ENCODE peak calls at places on chromosomes 5 and 9, in seven cellular contexts. B is astrocyte; M is ACHN; W is psoas muscle; T is stimulated activated CD8-positive, alpha-beta memory T cell treated with anti-CD3 and anti-CD28 coated beads, Interleukin-15, amount 100 ng/mL, for 1 hour; Z is RCC 7860; Y is T-cell. C is an unnamed sample.

GRCh38 chr9:69740872-69741505 is 18.8 kb downstream of the PTAR1 start:
- DNase-seq in B (no peak), M (no peak), W (no peak), T (no peak), Z (no peak), Y (no peak), C (no peak)

GRCh38 chr5:76341935-76342334 is 61.1 kb upstream of the IQGAP2 start:
- DNase-seq in B (no peak), M (no peak), W (no peak), T (no peak), Z (no peak), Y (no peak), C (no peak)

GRCh38 chr5:168600409-168600808 is 21.2 kb upstream of the PANK3 start:
- DNase-seq in B (no peak), M (no peak), W (no peak), T (no peak), Z (no peak), Y (no peak), C (no peak)

GRCh38 chr5:116640236-116640635 is 65.6 kb upstream of the SEMA6A start:
- DNase-seq in B (no peak), M (no peak), W (no peak), T (no peak), Z (no peak), Y (no peak), C (no peak)

GRCh38 chr5:76180817-76181805 is 97.9 kb downstream of the SV2C start:
- DNase-seq in B (no peak), M (no peak), W (no peak), T (no peak), Z (no peak), Y (no peak), C (peak)

GRCh38 chr5:59204114-59204897 is 621.4 kb downstream of the RAB3C start:
- DNase-seq in B (no peak), M (no peak), W (no peak), T (no peak), Z (no peak), Y (no peak), C (no peak)

GRCh38 chr9:136193127-136193890 is 11.6 kb downstream of the LHX3 start:
- DNase-seq in B (no peak), M (no peak), W (no peak), T (no peak), Z (no peak), Y (no peak), C (peak)

GRCh38 chr5:56522972-56523371 is 289.8 kb upstream of the ANKRD55 start:
- DNase-seq in B (no peak), M (no peak), W (peak), T (no peak), Z (no peak), Y (no peak), C (no peak)

GRCh38 chr5:58699762-58700118 is 116.9 kb downstream of the RAB3C start:
- DNase-seq in B (no peak), M (no peak), W (no peak), T (no peak), Z (no peak), Y (no peak), C (no peak)

GRCh38 chr5:55037046-55037771 is 13.2 kb downstream of the GZMK start:
- DNase-seq in B (no peak), M (no peak), W (no peak), T (peak), Z (no peak), Y (peak), C (no peak)

GRCh38 chr9:6418764-6419163 is 5.8 kb downstream of the UHRF2 start:
- DNase-seq in B (no peak), M (no peak), W (no peak), T (no peak), Z (no peak), Y (no peak), C (no peak)

C was measured in erythroblast.